ENCODE peak calls at places on chromosomes 2 and 18, in six cellular contexts. One of them, this sample, is unnamed. For H3K27me3, the result is how much of the 10 kb centered on the place peaks cover.

GRCh38 chr2:8477511-8478132 is 204.2 kb upstream of the ID2 start:
- DNase-seq in ascending aorta: no peak
- DNase-seq in HCT116: no peak
- DNase-seq in uterus: no peak
- DNase-seq in tibial nerve: no peak
- DNase-seq in spleen: peak
- DNase-seq in this sample: no peak

GRCh38 chr2:208006833-208007232 is 18.5 kb downstream of the PLEKHM3 start:
- DNase-seq in ascending aorta: no peak
- DNase-seq in HCT116: no peak
- DNase-seq in uterus: no peak
- DNase-seq in tibial nerve: no peak
- DNase-seq in spleen: no peak
- DNase-seq in this sample: no peak

GRCh38 chr2:206158563-206159345 is 490 bp downstream of the NDUFS1 start:
- DNase-seq in ascending aorta: no peak
- DNase-seq in HCT116: no peak
- DNase-seq in uterus: no peak
- DNase-seq in tibial nerve: no peak
- DNase-seq in spleen: no peak
- DNase-seq in this sample: peak

GRCh38 chr2:177229448-177230242 is 17.1 kb downstream of the HNRNPA3 start:
- DNase-seq in ascending aorta: no peak
- DNase-seq in HCT116: no peak
- DNase-seq in uterus: no peak
- DNase-seq in tibial nerve: no peak
- DNase-seq in spleen: no peak
- DNase-seq in this sample: no peak

GRCh38 chr2:229319558-229319957 is 48.5 kb upstream of the PID1 start:
- DNase-seq in ascending aorta: no peak
- DNase-seq in HCT116: no peak
- DNase-seq in uterus: no peak
- DNase-seq in tibial nerve: no peak
- DNase-seq in spleen: no peak
- DNase-seq in this sample: no peak

GRCh38 chr18:44592639-44593038 is 88.0 kb upstream of the SETBP1 start:
- DNase-seq in ascending aorta: peak
- DNase-seq in HCT116: no peak
- DNase-seq in uterus: no peak
- DNase-seq in tibial nerve: no peak
- DNase-seq in spleen: no peak
- DNase-seq in this sample: peak

GRCh38 chr2:182366625-182367024 is 60.2 kb downstream of the PDE1A start:
- DNase-seq in ascending aorta: no peak
- DNase-seq in HCT116: no peak
- DNase-seq in uterus: peak
- DNase-seq in tibial nerve: peak
- DNase-seq in spleen: no peak
- DNase-seq in this sample: no peak

GRCh38 chr2:113887393-113887792 is 2.5 kb upstream of the ACTR3 start:
- DNase-seq in ascending aorta: no peak
- DNase-seq in HCT116: no peak
- DNase-seq in uterus: no peak
- DNase-seq in tibial nerve: no peak
- DNase-seq in spleen: no peak
- DNase-seq in this sample: no peak

GRCh38 chr18:48217306-48218250 is 191.6 kb downstream of the ZBTB7C start:
- DNase-seq in ascending aorta: no peak
- DNase-seq in HCT116: no peak
- DNase-seq in uterus: no peak
- DNase-seq in tibial nerve: no peak
- DNase-seq in spleen: no peak
- DNase-seq in this sample: no peak

GRCh38 chr2:85394976-85395375 is 15.2 kb downstream of the CAPG start:
- DNase-seq in ascending aorta: no peak
- DNase-seq in HCT116: no peak
- DNase-seq in uterus: no peak
- DNase-seq in tibial nerve: no peak
- DNase-seq in spleen: peak
- DNase-seq in this sample: no peak

GRCh38 chr2:157838442-157839161 is 37.5 kb downstream of the ACVR1 start:
- DNase-seq in ascending aorta: peak
- DNase-seq in HCT116: peak
- DNase-seq in uterus: no peak
- DNase-seq in tibial nerve: peak
- DNase-seq in spleen: no peak
- DNase-seq in this sample: peak

GRCh38 chr2:98578231-98578630 is 30.1 kb downstream of the COA5 start:
- DNase-seq in ascending aorta: no peak
- DNase-seq in HCT116: no peak
- DNase-seq in uterus: no peak
- DNase-seq in tibial nerve: no peak
- DNase-seq in spleen: no peak
- DNase-seq in this sample: no peak

GRCh38 chr18:28013064-28013463 is 163.9 kb downstream of the CDH2 start:
- DNase-seq in ascending aorta: no peak
- DNase-seq in HCT116: no peak
- DNase-seq in uterus: no peak
- DNase-seq in tibial nerve: no peak
- DNase-seq in spleen: no peak
- DNase-seq in this sample: peak

GRCh38 chr2:221708916-221709315 is 136.8 kb upstream of the EPHA4 start:
- DNase-seq in ascending aorta: no peak
- DNase-seq in HCT116: no peak
- DNase-seq in uterus: no peak
- DNase-seq in tibial nerve: no peak
- DNase-seq in spleen: no peak
- DNase-seq in this sample: no peak

GRCh38 chr2:158635961-158636601 is 159.0 kb upstream of the DAPL1 start:
- DNase-seq in ascending aorta: no peak
- DNase-seq in HCT116: no peak
- DNase-seq in uterus: no peak
- DNase-seq in tibial nerve: no peak
- DNase-seq in spleen: no peak
- DNase-seq in this sample: no peak

GRCh38 chr2:44960871-44961270 is 19.4 kb downstream of the SIX3 start:
- DNase-seq in ascending aorta: no peak
- DNase-seq in HCT116: no peak
- DNase-seq in uterus: no peak
- DNase-seq in tibial nerve: no peak
- DNase-seq in spleen: no peak
- DNase-seq in this sample: no peak

GRCh38 chr18:13641551-13642439 is 84.6 kb downstream of the FAM210A start:
- DNase-seq in ascending aorta: no peak
- DNase-seq in HCT116: no peak
- DNase-seq in uterus: peak
- DNase-seq in tibial nerve: no peak
- DNase-seq in spleen: no peak
- DNase-seq in this sample: peak

GRCh38 chr2:43097650-43098049 is 128.8 kb downstream of the ZFP36L2 start:
- DNase-seq in ascending aorta: no peak
- DNase-seq in HCT116: no peak
- DNase-seq in uterus: no peak
- DNase-seq in tibial nerve: no peak
- DNase-seq in spleen: no peak
- DNase-seq in this sample: no peak

GRCh38 chr2:200042102-200042735 is 86.8 kb downstream of the MAIP1 start:
- DNase-seq in ascending aorta: no peak
- DNase-seq in HCT116: no peak
- DNase-seq in uterus: no peak
- DNase-seq in tibial nerve: no peak
- DNase-seq in spleen: no peak
- DNase-seq in this sample: no peak

GRCh38 chr18:12745095-12745820 is 42.4 kb downstream of the PSMG2 start:
- DNase-seq in ascending aorta: no peak
- DNase-seq in HCT116: no peak
- DNase-seq in uterus: no peak
- DNase-seq in tibial nerve: no peak
- DNase-seq in spleen: no peak
- DNase-seq in this sample: no peak

GRCh38 chr2:25311866-25312575 is 29.7 kb downstream of the DNMT3A start:
- DNase-seq in ascending aorta: no peak
- DNase-seq in HCT116: no peak
- DNase-seq in uterus: peak
- DNase-seq in tibial nerve: no peak
- DNase-seq in spleen: no peak
- DNase-seq in this sample: no peak

GRCh38 chr2:28951910-28952805 is 28.9 kb upstream of the TOGARAM2 start:
- DNase-seq in ascending aorta: no peak
- DNase-seq in HCT116: no peak
- DNase-seq in uterus: peak
- DNase-seq in tibial nerve: peak
- DNase-seq in spleen: no peak
- DNase-seq in this sample: peak

GRCh38 chr2:28950941-28951630 is 30.0 kb upstream of the TOGARAM2 start:
- DNase-seq in ascending aorta: no peak
- DNase-seq in HCT116: no peak
- DNase-seq in uterus: no peak
- DNase-seq in tibial nerve: no peak
- DNase-seq in spleen: no peak
- DNase-seq in this sample: no peak

GRCh38 chr2:28949617-28950305 is 31.3 kb upstream of the TOGARAM2 start:
- DNase-seq in ascending aorta: no peak
- DNase-seq in HCT116: no peak
- DNase-seq in uterus: no peak
- DNase-seq in tibial nerve: no peak
- DNase-seq in spleen: no peak
- DNase-seq in this sample: no peak

GRCh38 chr2:28955492-28955891 is 25.6 kb upstream of the TOGARAM2 start:
- DNase-seq in ascending aorta: no peak
- DNase-seq in HCT116: no peak
- DNase-seq in uterus: no peak
- DNase-seq in tibial nerve: no peak
- DNase-seq in spleen: no peak
- DNase-seq in this sample: no peak

DNA sequence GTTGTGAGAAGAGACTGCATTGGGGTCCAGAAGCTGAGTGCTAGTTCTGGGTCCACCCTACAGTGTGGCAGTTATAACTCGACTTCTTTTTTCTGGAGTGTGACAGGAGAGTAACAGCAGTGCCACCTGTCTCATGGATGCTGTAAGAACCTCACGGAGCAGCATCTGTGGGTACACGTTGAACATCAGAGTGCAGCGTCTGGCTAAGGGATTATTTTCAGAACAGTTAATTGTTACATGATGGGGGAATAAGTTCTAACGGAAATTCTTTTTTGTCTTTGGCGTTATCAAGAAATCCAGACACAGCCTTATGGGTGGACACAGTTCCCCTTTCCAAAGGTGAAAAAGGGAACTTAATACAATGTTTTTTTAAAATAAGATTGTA is 28.3 kb upstream of the TOGARAM2 start:
- DNase-seq in ascending aorta: no peak
- DNase-seq in HCT116: no peak
- DNase-seq in uterus: no peak
- DNase-seq in tibial nerve: peak
- DNase-seq in spleen: no peak
- DNase-seq in this sample: no peak
- TF ChIP-seq CTCF in ascending aorta: no peak
- TF ChIP-seq CTCF in HCT116: peak
- TF ChIP-seq CTCF in uterus: no peak
- TF ChIP-seq CTCF in tibial nerve: no peak
- TF ChIP-seq CTCF in spleen: no peak
- TF ChIP-seq CTCF in this sample: no peak

DNA sequence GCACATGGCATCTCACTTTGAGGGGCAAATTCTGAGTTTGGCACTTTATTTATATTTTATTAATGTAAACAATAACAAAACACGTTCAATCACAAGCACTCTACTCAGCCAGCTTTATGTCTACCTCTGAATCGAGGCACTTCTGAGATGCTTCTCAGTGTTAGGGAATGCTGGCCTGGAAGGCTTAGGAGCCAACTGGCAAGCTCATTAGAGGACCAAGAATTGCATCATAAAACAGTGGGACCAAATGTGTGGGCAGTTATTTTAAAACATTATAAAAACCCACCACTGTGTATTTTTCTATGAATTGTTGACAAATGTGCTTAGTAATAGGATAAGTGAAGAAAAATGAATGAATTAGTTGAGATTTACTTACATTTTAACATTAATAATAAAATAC is 46.8 kb upstream of the SMIM21 start:
- DNase-seq in ascending aorta: no peak
- DNase-seq in HCT116: no peak
- DNase-seq in uterus: no peak
- DNase-seq in tibial nerve: no peak
- DNase-seq in spleen: no peak
- DNase-seq in this sample: no peak
- H3K27me3 ChIP-seq in ascending aorta: under half
- H3K27me3 ChIP-seq in HCT116: under half
- H3K27me3 ChIP-seq in uterus: under half
- H3K27me3 ChIP-seq in tibial nerve: under half
- H3K27me3 ChIP-seq in spleen: under half
- H3K27me3 ChIP-seq in this sample: under half

GRCh38 chr18:74832381-74832780 is 234.7 kb downstream of the ZNF407 start:
- DNase-seq in ascending aorta: no peak
- DNase-seq in HCT116: no peak
- DNase-seq in uterus: no peak
- DNase-seq in tibial nerve: no peak
- DNase-seq in spleen: no peak
- DNase-seq in this sample: no peak
- H3K4me3 ChIP-seq in ascending aorta: no peak
- H3K4me3 ChIP-seq in HCT116: no peak
- H3K4me3 ChIP-seq in uterus: no peak
- H3K4me3 ChIP-seq in tibial nerve: no peak
- H3K4me3 ChIP-seq in spleen: no peak
- H3K4me3 ChIP-seq in this sample: no peak

GRCh38 chr2:10305254-10305635 is 2.5 kb downstream of the HPCAL1 start:
- DNase-seq in ascending aorta: no peak
- DNase-seq in HCT116: no peak
- DNase-seq in uterus: no peak
- DNase-seq in tibial nerve: no peak
- DNase-seq in spleen: no peak
- DNase-seq in this sample: no peak

GRCh38 chr2:10304458-10305253 is 2.0 kb downstream of the HPCAL1 start:
- DNase-seq in ascending aorta: no peak
- DNase-seq in HCT116: no peak
- DNase-seq in uterus: no peak
- DNase-seq in tibial nerve: no peak
- DNase-seq in spleen: no peak
- DNase-seq in this sample: no peak

GRCh38 chr2:10306901-10307463 is 4.3 kb downstream of the HPCAL1 start:
- DNase-seq in ascending aorta: no peak
- DNase-seq in HCT116: no peak
- DNase-seq in uterus: no peak
- DNase-seq in tibial nerve: no peak
- DNase-seq in spleen: no peak
- DNase-seq in this sample: no peak

GRCh38 chr2:10303634-10304378 is 1.1 kb downstream of the HPCAL1 start:
- DNase-seq in ascending aorta: peak
- DNase-seq in HCT116: no peak
- DNase-seq in uterus: peak
- DNase-seq in tibial nerve: no peak
- DNase-seq in spleen: peak
- DNase-seq in this sample: peak

DNA sequence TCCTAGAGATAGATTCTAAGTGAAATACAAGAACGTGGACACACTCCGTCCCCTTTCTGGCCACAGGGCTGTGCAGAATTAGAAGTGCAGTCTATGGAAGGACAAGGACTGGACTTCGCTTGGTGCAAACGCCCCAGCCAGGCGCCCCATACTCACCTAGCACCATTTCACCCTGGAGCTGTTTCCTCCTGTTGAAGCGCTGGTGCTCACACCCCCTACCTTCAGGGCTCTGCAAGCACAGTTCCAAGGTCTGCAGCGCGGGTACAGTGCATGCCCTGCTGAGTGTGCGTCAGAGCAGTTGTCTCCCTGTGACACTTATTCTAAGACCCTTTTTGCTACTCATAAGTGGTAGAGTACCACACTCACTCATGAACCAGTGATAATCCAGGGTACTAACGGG is 3.0 kb downstream of the HPCAL1 start:
- DNase-seq in ascending aorta: no peak
- DNase-seq in HCT116: no peak
- DNase-seq in uterus: no peak
- DNase-seq in tibial nerve: no peak
- DNase-seq in spleen: no peak
- DNase-seq in this sample: no peak
- TF ChIP-seq CTCF in ascending aorta: no peak
- TF ChIP-seq CTCF in HCT116: peak
- TF ChIP-seq CTCF in uterus: no peak
- TF ChIP-seq CTCF in tibial nerve: no peak
- TF ChIP-seq CTCF in spleen: peak
- TF ChIP-seq CTCF in this sample: no peak